ENCODE peak calls at places on chromosome 18, in ten cellular contexts. U, Y, L, J, E, Q, V, X, W and I are unnamed samples. For H3K9me3, the result is how much of the 10 kb centered on the place peaks cover.

GRCh38 chr18:741931-742512 is 29.6 kb upstream of the ENOSF1 start:
- DNase-seq in J (no peak), Q (peak), X (peak), E (peak), V (no peak), U (no peak), L (no peak), W (no peak), Y (no peak), I (no peak)

GRCh38 chr18:54684786-54685185 is 93.7 kb downstream of the DYNAP start:
- DNase-seq in X (no peak), U (no peak), Y (no peak), E (peak), W (peak), J (no peak), V (no peak), L (no peak), Q (no peak), I (peak)

GRCh38 chr18:53442415-53442783 is 782.1 kb downstream of the MBD2 start:
- DNase-seq in Q (no peak), X (no peak), E (no peak), V (no peak), L (no peak), W (no peak), Y (no peak), J (no peak), U (no peak), I (no peak)

GRCh38 chr18:79769698-79770500 is 27.8 kb upstream of the KCNG2 start:
- DNase-seq in J (no peak), W (no peak), V (no peak), L (peak), U (no peak), E (no peak), Y (no peak), X (no peak), Q (no peak), I (peak)

GRCh38 chr18:79523738-79524180 is 128.0 kb downstream of the NFATC1 start:
- DNase-seq in L (peak), Q (peak), J (peak), Y (no peak), X (no peak), W (no peak), U (peak), V (no peak), E (no peak), I (no peak)

GRCh38 chr18:48913201-48913600 is 37.6 kb downstream of the SMAD7 start:
- DNase-seq in Y (no peak), V (no peak), J (no peak), E (no peak), X (no peak), U (no peak), L (no peak), Q (peak), W (no peak), I (peak)

GRCh38 chr18:34650121-34650545 is 60.0 kb upstream of the DTNA start:
- DNase-seq in E (no peak), V (no peak), J (no peak), Y (no peak), L (no peak), X (no peak), Q (peak), W (no peak), U (peak), I (no peak)

GRCh38 chr18:63848159-63848558 is 39.3 kb upstream of the SERPINB2 start:
- DNase-seq in U (no peak), E (peak), L (no peak), W (no peak), Y (no peak), J (no peak), Q (peak), V (no peak), X (no peak), I (no peak)

GRCh38 chr18:53698907-53699306 is 525.6 kb downstream of the MBD2 start:
- DNase-seq in W (no peak), L (peak), U (no peak), J (no peak), V (no peak), E (peak), Q (peak), X (no peak), Y (peak), I (peak)

GRCh38 chr18:67035026-67035425 is 431.1 kb upstream of the CDH19 start:
- DNase-seq in V (no peak), Y (no peak), X (no peak), L (no peak), Q (no peak), U (no peak), W (no peak), E (no peak), J (no peak), I (no peak)

GRCh38 chr18:9950289-9951016 is 36.6 kb downstream of the VAPA start:
- DNase-seq in V (no peak), Y (no peak), L (no peak), E (no peak), X (no peak), Q (no peak), U (no peak), W (no peak), J (no peak), I (no peak)
- H3K27ac ChIP-seq in V (no peak), Y (peak), L (no peak), E (no peak), X (no peak), Q (no peak), U (no peak), W (no peak), J (no peak), I (no peak)

DNA sequence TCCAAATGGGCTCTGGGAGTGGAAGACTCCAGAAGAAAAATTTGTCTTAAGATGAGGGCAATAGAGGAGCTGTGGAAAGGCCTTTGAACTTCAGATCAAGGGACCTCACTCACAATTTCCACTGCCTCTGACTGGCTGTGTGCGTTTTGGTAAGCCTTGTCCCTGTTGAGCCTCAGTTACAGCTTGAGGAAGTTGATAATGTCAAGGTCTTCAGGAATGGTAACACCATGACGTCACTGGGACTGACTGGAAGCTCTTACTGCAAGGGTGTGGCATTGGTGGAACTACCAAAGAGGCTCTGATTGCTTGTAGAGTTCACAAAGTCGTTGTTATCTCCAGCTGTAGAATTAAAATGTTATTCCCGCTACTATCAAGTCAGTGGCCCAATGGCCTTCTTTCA is 29.2 kb upstream of the CTAGE1 start:
- DNase-seq in E (no peak), U (no peak), Q (no peak), X (no peak), W (no peak), Y (no peak), L (no peak), V (no peak), J (no peak), I (no peak)
- H3K9me3 ChIP-seq in E (under half), U (under half), Q (under half), X (under half), W (under half), Y (under half), L (under half), V (under half), J (under half), I (under half)

GRCh38 chr18:24189664-24190346 is 50.9 kb downstream of the CABYR start:
- DNase-seq in E (no peak), W (no peak), J (no peak), Q (no peak), Y (no peak), L (no peak), V (no peak), X (no peak), U (no peak), I (peak)
- H3K4me3 ChIP-seq in E (no peak), W (no peak), J (no peak), Q (no peak), Y (no peak), L (no peak), V (no peak), X (no peak), U (no peak), I (no peak)

GRCh38 chr18:8215741-8216140 is 393.5 kb upstream of the RAB12 start:
- DNase-seq in Q (no peak), L (no peak), J (no peak), W (no peak), X (no peak), U (no peak), E (no peak), V (no peak), Y (no peak), I (no peak)

GRCh38 chr18:8212893-8213805 is 396.1 kb upstream of the RAB12 start:
- DNase-seq in Q (no peak), L (no peak), E (no peak), V (no peak), W (no peak), J (no peak), U (no peak), X (no peak), Y (no peak), I (no peak)

GRCh38 chr18:8218263-8218662 is 391.0 kb upstream of the RAB12 start:
- DNase-seq in W (no peak), E (no peak), Q (no peak), X (no peak), L (no peak), U (no peak), V (no peak), J (no peak), Y (no peak), I (no peak)

DNA sequence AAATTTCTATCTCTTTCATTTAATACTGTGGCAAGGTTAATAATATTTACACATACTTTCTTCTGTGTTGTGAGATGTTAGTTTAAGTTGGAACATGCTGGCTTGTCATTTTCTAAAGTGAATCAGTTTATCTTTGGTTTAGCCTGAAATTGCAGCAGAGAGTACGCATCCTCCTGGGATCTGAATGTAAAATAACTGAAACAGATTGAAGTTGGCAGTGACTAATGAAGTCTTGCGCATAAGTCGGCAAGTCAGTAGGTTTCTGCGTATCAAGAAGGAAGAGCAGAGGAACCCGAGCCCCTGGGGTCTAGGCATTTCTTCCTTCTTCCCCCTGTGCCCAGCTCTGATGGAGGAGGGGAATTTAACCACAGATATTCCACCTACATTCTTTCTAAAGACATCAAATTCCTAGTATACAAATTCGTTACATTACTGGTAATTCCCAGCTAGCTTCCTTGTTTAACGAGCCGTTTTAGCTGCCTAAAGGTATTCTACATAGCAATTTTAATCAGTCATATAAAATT is 392.1 kb upstream of the RAB12 start:
- DNase-seq in X (no peak), W (no peak), E (no peak), Q (no peak), U (no peak), V (no peak), L (no peak), J (no peak), Y (no peak), I (no peak)
- H3K27ac ChIP-seq in X (no peak), W (no peak), E (no peak), Q (no peak), U (no peak), V (no peak), L (no peak), J (no peak), Y (no peak), I (no peak)